ENCODE peak calls at places on chromosomes 5 and 9, in eight cellular contexts. O, X, V, R, Z, T, D and F are unnamed samples.

GRCh38 chr5:80141681-80142080 is 106.5 kb downstream of the THBS4 start:
- ATAC-seq in X (no peak), T (no peak), O (no peak), V (no peak), D (no peak), R (no peak), Z (no peak), F (no peak)

GRCh38 chr9:132061526-132061925 is 18.1 kb downstream of the MED27 start:
- ATAC-seq in R (no peak), V (no peak), T (no peak), X (no peak), O (no peak), Z (no peak), D (no peak), F (no peak)

GRCh38 chr5:22651355-22651754 is 201.8 kb downstream of the CDH12 start:
- ATAC-seq in D (no peak), R (no peak), T (no peak), X (no peak), V (no peak), O (no peak), Z (no peak), F (no peak)

GRCh38 chr5:17257705-17258273 is 40.4 kb downstream of the BASP1 start:
- ATAC-seq in R (no peak), V (no peak), X (no peak), Z (no peak), T (no peak), O (no peak), D (peak), F (peak)

GRCh38 chr9:136950656-136951030 is 1.4 kb upstream of the LCN12 start:
- ATAC-seq in Z (peak), R (peak), X (no peak), D (no peak), O (peak), T (no peak), V (peak), F (no peak)

GRCh38 chr9:90007516-90008430 is 403.0 kb downstream of the GADD45G start:
- ATAC-seq in T (no peak), D (no peak), R (no peak), Z (peak), V (no peak), X (no peak), O (no peak), F (no peak)

GRCh38 chr5:34053133-34053532 is 10.1 kb upstream of the C1QTNF3 start:
- ATAC-seq in R (no peak), Z (peak), O (no peak), V (peak), X (no peak), D (no peak), T (no peak), F (no peak)

GRCh38 chr9:7083192-7083591 is 325.4 kb downstream of the KDM4C start:
- ATAC-seq in D (no peak), R (peak), X (no peak), O (no peak), V (no peak), Z (no peak), T (no peak), F (no peak)

GRCh38 chr9:27561697-27562096 is 11.6 kb downstream of the C9orf72 start:
- ATAC-seq in X (no peak), T (no peak), V (no peak), Z (no peak), R (no peak), D (no peak), O (no peak), F (no peak)

GRCh38 chr5:87252283-87252605 is 15.4 kb upstream of the RASA1 start:
- ATAC-seq in O (no peak), R (peak), Z (no peak), V (no peak), X (no peak), D (no peak), T (no peak), F (no peak)

GRCh38 chr5:96901841-96902240 is 25.5 kb downstream of the ERAP2 start:
- ATAC-seq in V (no peak), D (no peak), X (no peak), Z (no peak), R (no peak), T (no peak), O (no peak), F (no peak)

GRCh38 chr9:20364954-20365353 is 257.3 kb downstream of the MLLT3 start:
- ATAC-seq in D (no peak), Z (no peak), V (no peak), X (no peak), O (no peak), R (no peak), T (no peak), F (no peak)

GRCh38 chr5:35788724-35789123 is 68.0 kb upstream of the IL7R start:
- ATAC-seq in Z (no peak), R (no peak), O (peak), T (no peak), X (no peak), V (peak), D (no peak), F (no peak)

GRCh38 chr9:121708768-121709488 is 57.5 kb downstream of the DAB2IP start:
- ATAC-seq in V (peak), T (no peak), D (no peak), O (peak), Z (peak), X (no peak), R (no peak), F (no peak)

GRCh38 chr9:76200730-76201129 is 193.5 kb downstream of the RFK start:
- ATAC-seq in Z (no peak), R (no peak), O (no peak), D (no peak), X (no peak), T (no peak), V (no peak), F (no peak)

GRCh38 chr9:85118990-85119755 is 449.6 kb downstream of the NTRK2 start:
- ATAC-seq in O (no peak), D (no peak), Z (no peak), T (no peak), X (no peak), R (no peak), V (no peak), F (no peak)

GRCh38 chr5:27911216-27911615 is 872.8 kb upstream of the CDH9 start:
- ATAC-seq in X (no peak), O (no peak), V (no peak), R (no peak), T (no peak), D (no peak), Z (no peak), F (no peak)

GRCh38 chr9:133074111-133074651 is 12.4 kb downstream of the CEL start:
- ATAC-seq in R (no peak), O (no peak), Z (no peak), D (no peak), T (no peak), X (no peak), V (no peak), F (no peak)

GRCh38 chr9:125549465-125550215 is 157.4 kb downstream of the MAPKAP1 start:
- ATAC-seq in T (no peak), O (peak), R (peak), Z (peak), D (no peak), X (no peak), V (peak), F (no peak)

GRCh38 chr5:26569241-26569928 is 469.0 kb downstream of the CDH9 start:
- ATAC-seq in R (no peak), O (no peak), V (no peak), Z (no peak), D (peak), T (no peak), X (no peak), F (no peak)

GRCh38 chr5:177249761-177250537 is 53.6 kb downstream of the RAB24 start:
- ATAC-seq in D (no peak), O (no peak), T (no peak), Z (no peak), X (no peak), R (no peak), V (peak), F (no peak)

GRCh38 chr5:6574111-6574510 is 58.7 kb downstream of the NSUN2 start:
- ATAC-seq in Z (no peak), V (no peak), O (no peak), R (no peak), X (no peak), T (no peak), D (no peak), F (no peak)

GRCh38 chr5:170748986-170749385 is 34.5 kb upstream of the GABRP start:
- ATAC-seq in X (no peak), T (no peak), R (no peak), V (no peak), Z (no peak), D (no peak), O (no peak), F (no peak)

GRCh38 chr5:33649801-33650482 is 209.2 kb downstream of the TARS1 start:
- ATAC-seq in Z (no peak), V (no peak), X (no peak), D (no peak), R (no peak), T (no peak), O (no peak), F (no peak)

GRCh38 chr9:97568461-97569275 is 64.5 kb downstream of the TSTD2 start:
- ATAC-seq in D (no peak), Z (no peak), R (no peak), T (no peak), O (no peak), V (no peak), X (no peak), F (no peak)

GRCh38 chr5:138929571-138929955 is 54.4 kb upstream of the LRRTM2 start:
- ATAC-seq in V (no peak), T (no peak), R (no peak), Z (no peak), O (no peak), D (no peak), X (no peak), F (no peak)

GRCh38 chr9:649128-650074 is 192.1 kb upstream of the DMRT1 start:
- ATAC-seq in R (no peak), X (no peak), V (no peak), O (peak), T (no peak), D (no peak), Z (no peak), F (no peak)

GRCh38 chr5:89267764-89268163 is 384.8 kb upstream of the MEF2C start:
- ATAC-seq in Z (no peak), R (no peak), O (no peak), T (no peak), X (no peak), V (no peak), D (no peak), F (no peak)

GRCh38 chr5:126648471-126648870 is 47.7 kb downstream of the PHAX start:
- ATAC-seq in D (no peak), T (no peak), X (no peak), V (no peak), Z (no peak), R (peak), O (no peak), F (no peak)

GRCh38 chr9:17414990-17415389 is 163.9 kb upstream of the SH3GL2 start:
- ATAC-seq in T (no peak), D (no peak), Z (no peak), X (no peak), O (no peak), R (no peak), V (no peak), F (no peak)

GRCh38 chr5:156783092-156783491 is 67.0 kb upstream of the PPP1R2B start:
- ATAC-seq in X (no peak), D (no peak), Z (no peak), R (no peak), T (no peak), V (no peak), O (no peak), F (no peak)

GRCh38 chr5:113367586-113367985 is 67.2 kb downstream of the TSSK1B start:
- ATAC-seq in O (no peak), X (no peak), T (no peak), R (no peak), V (no peak), Z (no peak), D (no peak), F (no peak)

GRCh38 chr5:129043894-129044293 is 50.7 kb upstream of the ISOC1 start:
- ATAC-seq in O (no peak), T (no peak), D (no peak), Z (no peak), X (no peak), V (no peak), R (no peak), F (no peak)

GRCh38 chr9:3758816-3759576 is 233.2 kb upstream of the RFX3 start:
- ATAC-seq in V (no peak), Z (no peak), D (peak), X (no peak), O (no peak), R (no peak), T (no peak), F (no peak)

GRCh38 chr9:36007309-36007708 is 29.4 kb upstream of the RECK start:
- ATAC-seq in D (peak), O (no peak), T (no peak), V (no peak), R (no peak), Z (no peak), X (no peak), F (no peak)